ENCODE peak calls at places on chromosomes 2 and 18, in ten cellular contexts. W is fibroblast of lung; I is fibroblast of mammary gland; Z is AG04450; B is stimulated activated CD8-positive, alpha-beta memory T cell treated with anti-CD3 and anti-CD28 coated beads, Interleukin-15, amount 100 ng/mL, for 1 hour; O is NCI-H446; E is GDM1; C is NCI-H510A treated with DMSO at 0.1 percent for 48 hours; G is fibroblast of the aortic adventitia; R is amniotic stem cell. M is an unnamed sample.

GRCh38 chr2:52805901-52806410 is 961.6 kb upstream of the CHAC2 start:
- DNase-seq in G (no peak), C (no peak), Z (peak; percentile 15), O (no peak), R (no peak), I (no peak), E (no peak), W (peak; percentile 19), B (no peak), M (no peak)

GRCh38 chr2:6973895-6974545 is 56.8 kb downstream of the RNF144A start:
- DNase-seq in B (no peak), E (no peak), O (no peak), R (no peak), C (no peak), I (peak; percentile 31), G (no peak), W (no peak), Z (no peak), M (no peak)

GRCh38 chr2:98412751-98413445 is 31.8 kb upstream of the INPP4A start:
- DNase-seq in R (peak; percentile 28), I (peak; percentile 66), G (peak; percentile 69), Z (peak; percentile 8), E (peak; percentile 37), O (peak; percentile 54), C (peak; percentile 34), B (peak; percentile 29), W (peak; percentile 66), M (peak; percentile 84)

GRCh38 chr18:27202771-27203170 is 17.7 kb upstream of the CHST9 start:
- DNase-seq in B (no peak), C (no peak), I (no peak), O (no peak), G (no peak), E (no peak), Z (no peak), R (no peak), W (no peak), M (no peak)

GRCh38 chr2:159518321-159519005 is 97.9 kb downstream of the BAZ2B start:
- DNase-seq in B (no peak), O (no peak), I (peak; percentile 11), Z (no peak), C (peak; percentile 23), G (peak; percentile 4), E (no peak), W (no peak), R (no peak), M (peak; percentile 16)

GRCh38 chr2:20627712-20628380 is 23.1 kb downstream of the HS1BP3 start:
- DNase-seq in G (no peak), B (no peak), Z (no peak), C (no peak), W (no peak), O (no peak), E (no peak), I (no peak), R (no peak), M (no peak)

GRCh38 chr2:197889041-197889440 is 84.6 kb downstream of the PLCL1 start:
- DNase-seq in E (peak; percentile 11), I (peak; percentile 72), B (no peak), W (peak; percentile 38), Z (no peak), O (no peak), R (peak; percentile 19), C (no peak), G (peak; percentile 58), M (peak; percentile 60)

GRCh38 chr2:234403074-234403473 is 93.8 kb downstream of the ARL4C start:
- DNase-seq in B (no peak), E (no peak), G (peak; percentile 55), W (no peak), Z (no peak), O (no peak), I (peak; percentile 44), R (no peak), C (no peak), M (no peak)

GRCh38 chr2:169693344-169693743 is 861 bp downstream of the CFAP210 start:
- DNase-seq in R (no peak), I (peak; percentile 6), G (no peak), O (no peak), B (no peak), W (no peak), Z (no peak), E (no peak), C (peak; percentile 5), M (peak; percentile 4)

GRCh38 chr18:71249791-71250190 is 960.9 kb downstream of the SOCS6 start:
- DNase-seq in O (no peak), E (no peak), W (no peak), G (peak; percentile 40), R (no peak), I (no peak), Z (no peak), C (no peak), B (no peak), M (no peak)

GRCh38 chr2:23361185-23361584 is 23.8 kb upstream of the KLHL29 start:
- DNase-seq in B (no peak), E (no peak), R (no peak), C (no peak), I (no peak), Z (no peak), O (no peak), G (no peak), W (no peak), M (no peak)

GRCh38 chr18:48838921-48839818 is 111.6 kb downstream of the SMAD7 start:
- DNase-seq in R (peak; percentile 19), G (peak; percentile 70), O (no peak), Z (no peak), C (no peak), B (no peak), W (peak; percentile 62), I (peak; percentile 82), E (no peak), M (no peak)

M was measured in GM23338.